ENCODE peak calls at places on chromosomes 4 and X, in eight cellular contexts. One of them, this sample, is unnamed.

GRCh38 chr4:73803213-73803612 is 33.3 kb upstream of the CXCL6 start:
- DNase-seq in NCI-H2081: no peak
- DNase-seq in adipocyte: no peak
- DNase-seq in activated gamma-delta T cell treated with Interleukin-2 at 50 U/mL for 16 hours: no peak
- DNase-seq in SJSA1: no peak
- DNase-seq in CD4-positive, alpha-beta T cell: no peak
- DNase-seq in H4: no peak
- DNase-seq in AG10803: no peak
- DNase-seq in this sample: no peak

GRCh38 chr4:106478152-106478551 is 109.6 kb upstream of the GIMD1 start:
- DNase-seq in CD4-positive, alpha-beta T cell: no peak
- DNase-seq in NCI-H2081: peak
- DNase-seq in SJSA1: no peak
- DNase-seq in adipocyte: no peak
- DNase-seq in H4: no peak
- DNase-seq in AG10803: no peak
- DNase-seq in activated gamma-delta T cell treated with Interleukin-2 at 50 U/mL for 16 hours: no peak
- DNase-seq in this sample: no peak

GRCh38 chr4:8160572-8160971 is 2.0 kb upstream of the ABLIM2 start:
- DNase-seq in H4: no peak
- DNase-seq in adipocyte: no peak
- DNase-seq in activated gamma-delta T cell treated with Interleukin-2 at 50 U/mL for 16 hours: no peak
- DNase-seq in AG10803: no peak
- DNase-seq in CD4-positive, alpha-beta T cell: no peak
- DNase-seq in SJSA1: no peak
- DNase-seq in NCI-H2081: no peak
- DNase-seq in this sample: no peak

GRCh38 chr4:54525602-54526001 is 132.2 kb upstream of the KIT start:
- DNase-seq in activated gamma-delta T cell treated with Interleukin-2 at 50 U/mL for 16 hours: no peak
- DNase-seq in adipocyte: peak
- DNase-seq in CD4-positive, alpha-beta T cell: no peak
- DNase-seq in SJSA1: no peak
- DNase-seq in AG10803: peak
- DNase-seq in NCI-H2081: no peak
- DNase-seq in H4: peak
- DNase-seq in this sample: no peak

GRCh38 chrX:119477812-119478232 is 9.6 kb downstream of the SLC25A5 start:
- DNase-seq in H4: peak
- DNase-seq in activated gamma-delta T cell treated with Interleukin-2 at 50 U/mL for 16 hours: no peak
- DNase-seq in NCI-H2081: no peak
- DNase-seq in AG10803: peak
- DNase-seq in SJSA1: no peak
- DNase-seq in CD4-positive, alpha-beta T cell: no peak
- DNase-seq in adipocyte: peak
- DNase-seq in this sample: no peak

GRCh38 chr4:139740531-139741041 is 75.0 kb downstream of the MGST2 start:
- DNase-seq in SJSA1: no peak
- DNase-seq in CD4-positive, alpha-beta T cell: no peak
- DNase-seq in activated gamma-delta T cell treated with Interleukin-2 at 50 U/mL for 16 hours: no peak
- DNase-seq in H4: peak
- DNase-seq in NCI-H2081: peak
- DNase-seq in AG10803: peak
- DNase-seq in adipocyte: peak
- DNase-seq in this sample: no peak

GRCh38 chr4:89268572-89269180 is 38.9 kb downstream of the GPRIN3 start:
- DNase-seq in H4: no peak
- DNase-seq in SJSA1: no peak
- DNase-seq in NCI-H2081: no peak
- DNase-seq in CD4-positive, alpha-beta T cell: no peak
- DNase-seq in activated gamma-delta T cell treated with Interleukin-2 at 50 U/mL for 16 hours: no peak
- DNase-seq in AG10803: no peak
- DNase-seq in adipocyte: no peak
- DNase-seq in this sample: no peak

GRCh38 chr4:108375434-108375833 is 206.7 kb upstream of the LEF1 start:
- DNase-seq in SJSA1: no peak
- DNase-seq in NCI-H2081: no peak
- DNase-seq in CD4-positive, alpha-beta T cell: no peak
- DNase-seq in AG10803: no peak
- DNase-seq in activated gamma-delta T cell treated with Interleukin-2 at 50 U/mL for 16 hours: no peak
- DNase-seq in adipocyte: no peak
- DNase-seq in H4: no peak
- DNase-seq in this sample: no peak

GRCh38 chrX:153649915-153650782 is 3.1 kb downstream of the DUSP9 start:
- DNase-seq in activated gamma-delta T cell treated with Interleukin-2 at 50 U/mL for 16 hours: peak
- DNase-seq in H4: no peak
- DNase-seq in adipocyte: no peak
- DNase-seq in CD4-positive, alpha-beta T cell: no peak
- DNase-seq in AG10803: no peak
- DNase-seq in NCI-H2081: no peak
- DNase-seq in SJSA1: peak
- DNase-seq in this sample: no peak

GRCh38 chr4:99356992-99357391 is 4.4 kb upstream of the ADH1C start:
- DNase-seq in H4: no peak
- DNase-seq in adipocyte: no peak
- DNase-seq in NCI-H2081: no peak
- DNase-seq in AG10803: no peak
- DNase-seq in SJSA1: no peak
- DNase-seq in activated gamma-delta T cell treated with Interleukin-2 at 50 U/mL for 16 hours: no peak
- DNase-seq in CD4-positive, alpha-beta T cell: no peak
- DNase-seq in this sample: no peak

GRCh38 chr4:41994461-41994860 is 4.1 kb downstream of the SLC30A9 start:
- DNase-seq in activated gamma-delta T cell treated with Interleukin-2 at 50 U/mL for 16 hours: no peak
- DNase-seq in SJSA1: no peak
- DNase-seq in H4: no peak
- DNase-seq in CD4-positive, alpha-beta T cell: no peak
- DNase-seq in adipocyte: no peak
- DNase-seq in NCI-H2081: no peak
- DNase-seq in AG10803: no peak
- DNase-seq in this sample: no peak

GRCh38 chr4:36944227-36944626 is 300.3 kb upstream of the NWD2 start:
- DNase-seq in activated gamma-delta T cell treated with Interleukin-2 at 50 U/mL for 16 hours: no peak
- DNase-seq in AG10803: no peak
- DNase-seq in SJSA1: no peak
- DNase-seq in CD4-positive, alpha-beta T cell: no peak
- DNase-seq in NCI-H2081: no peak
- DNase-seq in H4: no peak
- DNase-seq in adipocyte: no peak
- DNase-seq in this sample: no peak

GRCh38 chrX:44778254-44778653 is 65.6 kb upstream of the DUSP21 start:
- DNase-seq in adipocyte: no peak
- DNase-seq in NCI-H2081: no peak
- DNase-seq in AG10803: no peak
- DNase-seq in CD4-positive, alpha-beta T cell: no peak
- DNase-seq in H4: no peak
- DNase-seq in SJSA1: no peak
- DNase-seq in activated gamma-delta T cell treated with Interleukin-2 at 50 U/mL for 16 hours: no peak
- DNase-seq in this sample: no peak

GRCh38 chrX:143536176-143536575 is 18.9 kb upstream of the SPANXN3 start:
- DNase-seq in activated gamma-delta T cell treated with Interleukin-2 at 50 U/mL for 16 hours: no peak
- DNase-seq in CD4-positive, alpha-beta T cell: no peak
- DNase-seq in NCI-H2081: peak
- DNase-seq in AG10803: no peak
- DNase-seq in adipocyte: no peak
- DNase-seq in SJSA1: no peak
- DNase-seq in H4: no peak
- DNase-seq in this sample: no peak